ENCODE peak calls at places on chromosomes 12 and 14, in nine cellular contexts. X is suprapubic skin, E is breast epithelium, S is upper lobe of left lung, N is HCT116, V is Panc1, R is K562, K is transverse colon, T is SK-N-MC. P is an unnamed sample.

GRCh38 chr14:102931580-102932285 is 9.3 kb downstream of the AMN start:
- DNase-seq in X (no peak), E (no peak), S (peak), N (no peak), V (no peak), R (no peak), K (no peak), T (no peak), P (no peak)

GRCh38 chr14:70415788-70416187 is 1.1 kb downstream of the SYNJ2BP start:
- DNase-seq in X (no peak), E (no peak), S (no peak), N (no peak), V (no peak), R (no peak), K (no peak), T (no peak), P (no peak)

GRCh38 chr12:26789731-26790644 is 43.0 kb downstream of the ITPR2 start:
- DNase-seq in X (no peak), E (no peak), S (no peak), N (no peak), V (no peak), R (no peak), K (peak), T (no peak), P (no peak)

GRCh38 chr14:23076785-23077408 is 18.0 kb downstream of the ACIN1 start:
- DNase-seq in X (no peak), E (no peak), S (no peak), N (no peak), V (no peak), R (no peak), K (no peak), T (no peak), P (no peak)

GRCh38 chr14:40252817-40253447 is 820.7 kb upstream of the FBXO33 start:
- DNase-seq in X (no peak), E (no peak), S (no peak), N (peak), V (no peak), R (no peak), K (no peak), T (no peak), P (no peak)

GRCh38 chr14:75577724-75578098 is 709 bp upstream of the FLVCR2 start:
- DNase-seq in X (peak), E (peak), S (no peak), N (peak), V (peak), R (peak), K (peak), T (no peak), P (peak)

GRCh38 chr12:77016621-77017020 is 48.7 kb downstream of the E2F7 start:
- DNase-seq in X (no peak), E (no peak), S (no peak), N (no peak), V (no peak), R (no peak), K (no peak), T (no peak), P (no peak)

GRCh38 chr12:19707948-19708409 is 268.7 kb downstream of the AEBP2 start:
- DNase-seq in X (no peak), E (no peak), S (no peak), N (peak), V (no peak), R (no peak), K (no peak), T (no peak), P (no peak)

GRCh38 chr14:49986344-49987014 is 93.6 kb downstream of the ARF6 start:
- DNase-seq in X (no peak), E (no peak), S (no peak), N (no peak), V (no peak), R (no peak), K (no peak), T (no peak), P (no peak)

GRCh38 chr14:75222208-75222701 is 45.8 kb upstream of the TMED10 start:
- DNase-seq in X (no peak), E (no peak), S (no peak), N (no peak), V (no peak), R (peak), K (no peak), T (no peak), P (no peak)

DNA sequence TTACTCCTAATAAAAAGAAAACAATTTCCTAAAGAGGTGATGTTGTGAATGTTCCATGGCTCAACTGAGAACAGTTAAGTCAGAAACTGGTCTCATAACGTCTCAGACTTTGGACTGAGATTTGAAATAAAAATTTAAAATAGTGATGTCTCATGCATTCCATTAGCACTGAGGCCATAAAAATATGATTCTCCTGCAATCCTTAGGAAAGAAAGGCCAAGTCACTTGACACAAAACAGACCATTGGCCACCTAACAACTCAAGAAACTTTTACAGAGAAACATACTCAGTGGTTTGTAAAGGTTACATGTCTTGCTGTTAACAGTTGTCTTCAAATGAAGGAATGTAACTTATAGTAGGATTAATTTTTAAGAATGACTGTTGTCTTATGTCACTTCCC is 58.1 kb downstream of the STAB2 start:
- DNase-seq in X (no peak), E (no peak), S (no peak), N (no peak), V (no peak), R (no peak), K (no peak), T (no peak), P (no peak)
- TF ChIP-seq POLR2AphosphoS5 in X (no peak), E (no peak), S (no peak), N (no peak), V (no peak), R (no peak), K (peak), T (no peak), P (peak)

DNA sequence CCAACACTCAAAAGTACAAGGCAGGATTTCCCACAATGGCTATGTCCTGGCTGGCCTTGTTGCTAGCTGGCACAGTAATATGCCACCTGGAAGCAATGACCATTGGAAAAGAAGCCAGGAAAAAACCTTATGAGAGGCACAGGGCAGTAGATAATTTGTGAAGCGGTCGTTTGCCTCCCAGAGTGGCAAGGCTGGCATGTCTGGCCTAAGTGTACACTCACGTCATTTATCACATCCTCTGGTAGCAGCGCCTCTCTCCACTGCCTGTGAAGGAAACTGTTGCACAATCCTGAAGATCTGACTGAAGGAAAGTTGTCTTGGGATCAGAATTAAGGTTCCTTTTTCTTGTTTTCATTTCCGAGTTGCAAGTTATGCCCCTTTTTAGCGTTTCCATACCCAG is 408.5 kb downstream of the ZFP36L1 start:
- DNase-seq in X (no peak), E (peak), S (no peak), N (no peak), V (no peak), R (no peak), K (peak), T (no peak), P (no peak)
- TF ChIP-seq POLR2AphosphoS5 in X (peak), E (peak), S (peak), N (no peak), V (no peak), R (no peak), K (peak), T (no peak), P (peak)

GRCh38 chr12:5305425-5305824 is 126.5 kb upstream of the NTF3 start:
- DNase-seq in X (no peak), E (no peak), S (peak), N (no peak), V (no peak), R (no peak), K (no peak), T (no peak), P (no peak)
- TF ChIP-seq POLR2AphosphoS5 in X (no peak), E (no peak), S (no peak), N (no peak), V (no peak), R (no peak), K (no peak), T (no peak), P (no peak)

GRCh38 chr14:24368215-24368561 is 204 bp downstream of the NFATC4 start:
- DNase-seq in X (no peak), E (no peak), S (peak), N (no peak), V (no peak), R (no peak), K (no peak), T (no peak), P (no peak)

GRCh38 chr14:24366375-24366663 is 1.7 kb upstream of the NFATC4 start:
- DNase-seq in X (no peak), E (no peak), S (no peak), N (no peak), V (no peak), R (no peak), K (no peak), T (no peak), P (no peak)

GRCh38 chr14:24368562-24369252 is 723 bp downstream of the NFATC4 start:
- DNase-seq in X (peak), E (peak), S (peak), N (no peak), V (no peak), R (peak), K (peak), T (no peak), P (no peak)

GRCh38 chr14:24366664-24367505 is 1.1 kb upstream of the NFATC4 start:
- DNase-seq in X (peak), E (peak), S (peak), N (peak), V (no peak), R (peak), K (peak), T (peak), P (peak)

DNA sequence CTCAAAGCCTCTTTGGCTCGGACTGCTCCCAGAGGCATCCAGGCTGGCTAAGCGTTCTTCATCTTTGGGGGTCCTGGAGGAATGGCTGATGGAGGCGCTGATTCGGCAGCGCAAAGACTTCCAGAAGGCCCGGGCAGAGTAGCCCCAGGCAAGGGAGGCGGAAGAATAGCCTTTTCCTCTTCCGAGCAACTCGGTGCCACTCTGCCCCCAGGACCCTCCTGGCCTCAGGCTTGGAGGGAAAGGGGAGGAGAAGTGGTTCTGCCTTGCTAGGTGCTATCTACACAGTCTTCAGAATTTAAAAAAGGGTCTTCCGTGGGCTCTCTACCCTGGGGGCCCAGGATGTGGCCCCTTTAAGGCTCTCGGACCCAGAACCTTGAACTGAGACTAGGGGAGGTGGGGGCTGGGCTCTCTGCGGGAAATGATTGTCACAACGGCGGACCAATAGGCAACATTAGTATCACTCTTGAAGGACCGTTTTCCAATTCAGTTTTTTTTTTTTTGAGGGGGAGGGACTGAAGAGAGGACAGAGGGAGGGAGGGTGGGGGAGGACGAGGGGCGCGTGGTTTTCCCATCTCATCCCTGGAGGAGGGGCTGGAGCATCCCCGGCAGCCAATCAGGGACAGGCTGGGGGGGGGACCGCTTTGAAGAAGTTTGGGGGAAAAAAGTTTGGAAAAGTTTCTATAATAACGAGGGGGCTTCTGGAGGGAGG is at the start of gene NFATC4:
- DNase-seq in X (peak), E (peak), S (no peak), N (peak), V (no peak), R (peak), K (peak), T (peak), P (peak)
- TF ChIP-seq POLR2AphosphoS5 in X (no peak), E (no peak), S (no peak), N (no peak), V (no peak), R (no peak), K (no peak), T (no peak), P (no peak)